ENCODE peak calls at places on chromosomes 5 and 9, in four cellular contexts. E is MM.1S, N is neural progenitor cell, K is GM23338. B is an unnamed sample. For H3K4me1 and H3F3A, the result is how much of the 10 kb centered on the place peaks cover.

GRCh38 chr5:76729373-76730290 is 13.7 kb downstream of the F2R start:
- DNase-seq in E (no peak), N (no peak), K (no peak), B (no peak)

GRCh38 chr9:20512106-20512505 is 110.2 kb downstream of the MLLT3 start:
- DNase-seq in K (no peak), N (no peak), E (no peak), B (peak)

GRCh38 chr5:142981886-142982820 is 212.0 kb downstream of the ARHGAP26 start:
- DNase-seq in E (no peak), N (peak), K (peak), B (peak)

GRCh38 chr5:43313854-43314457 is 744 bp upstream of the HMGCS1 start:
- DNase-seq in K (peak), N (peak), E (peak), B (peak)

GRCh38 chr9:84271004-84271886 is 69.3 kb downstream of the SLC28A3 start:
- DNase-seq in K (peak), E (no peak), N (peak), B (peak)

GRCh38 chr5:372911-373709 is 51.6 kb downstream of the AHRR start:
- DNase-seq in E (no peak), N (no peak), K (peak), B (no peak)

GRCh38 chr5:98637607-98638006 is 135.9 kb upstream of the RGMB start:
- DNase-seq in N (no peak), K (no peak), E (no peak), B (no peak)

GRCh38 chr5:146426853-146427618 is 20.1 kb upstream of the TCERG1 start:
- DNase-seq in K (peak), E (peak), N (peak), B (peak)

GRCh38 chr5:118327389-118327788 is 661.0 kb downstream of the DTWD2 start:
- DNase-seq in E (no peak), K (no peak), N (no peak), B (no peak)

GRCh38 chr5:149932445-149933350 is 11.9 kb downstream of the PDE6A start:
- DNase-seq in E (no peak), K (peak), N (peak), B (peak)

GRCh38 chr9:126860757-126861466 is 473 bp downstream of the ZBTB34 start:
- DNase-seq in E (peak), K (peak), N (no peak), B (peak)

GRCh38 chr5:11854926-11855325 is 49.3 kb downstream of the CTNND2 start:
- DNase-seq in K (no peak), E (no peak), N (peak), B (no peak)

GRCh38 chr9:130263601-130264413 is 1.8 kb upstream of the HMCN2 start:
- DNase-seq in K (no peak), N (no peak), E (no peak), B (peak)

GRCh38 chr5:76084496-76085285 is 1.5 kb downstream of the SV2C start:
- DNase-seq in N (peak), K (peak), E (peak), B (peak)

GRCh38 chr5:80035839-80036238 is 691 bp downstream of the THBS4 start:
- DNase-seq in K (peak), E (no peak), N (peak), B (no peak)

GRCh38 chr5:176550275-176550831 is 1.2 kb downstream of the CDHR2 start:
- DNase-seq in N (no peak), K (no peak), E (peak), B (no peak)

GRCh38 chr9:128190516-128191405 is 611 bp downstream of the CIZ1 start:
- DNase-seq in N (peak), K (peak), E (no peak), B (peak)

GRCh38 chr9:3271581-3271980 is 254.2 kb downstream of the RFX3 start:
- DNase-seq in E (no peak), K (peak), N (peak), B (no peak)

GRCh38 chr9:38006981-38007380 is 62.0 kb downstream of the SHB start:
- DNase-seq in N (no peak), K (no peak), E (no peak), B (no peak)

GRCh38 chr5:161311965-161312364 is 234.6 kb downstream of the GABRB2 start:
- DNase-seq in N (no peak), K (no peak), E (no peak), B (no peak)

GRCh38 chr5:137296213-137296702 is 202.9 kb downstream of the SPOCK1 start:
- DNase-seq in N (peak), E (no peak), K (no peak), B (no peak)

GRCh38 chr9:102405218-102405867 is 589.8 kb upstream of the CYLC2 start:
- DNase-seq in N (no peak), E (no peak), K (no peak), B (no peak)

GRCh38 chr5:143033535-143034260 is 263.5 kb downstream of the ARHGAP26 start:
- DNase-seq in E (no peak), N (no peak), K (no peak), B (peak)

DNA sequence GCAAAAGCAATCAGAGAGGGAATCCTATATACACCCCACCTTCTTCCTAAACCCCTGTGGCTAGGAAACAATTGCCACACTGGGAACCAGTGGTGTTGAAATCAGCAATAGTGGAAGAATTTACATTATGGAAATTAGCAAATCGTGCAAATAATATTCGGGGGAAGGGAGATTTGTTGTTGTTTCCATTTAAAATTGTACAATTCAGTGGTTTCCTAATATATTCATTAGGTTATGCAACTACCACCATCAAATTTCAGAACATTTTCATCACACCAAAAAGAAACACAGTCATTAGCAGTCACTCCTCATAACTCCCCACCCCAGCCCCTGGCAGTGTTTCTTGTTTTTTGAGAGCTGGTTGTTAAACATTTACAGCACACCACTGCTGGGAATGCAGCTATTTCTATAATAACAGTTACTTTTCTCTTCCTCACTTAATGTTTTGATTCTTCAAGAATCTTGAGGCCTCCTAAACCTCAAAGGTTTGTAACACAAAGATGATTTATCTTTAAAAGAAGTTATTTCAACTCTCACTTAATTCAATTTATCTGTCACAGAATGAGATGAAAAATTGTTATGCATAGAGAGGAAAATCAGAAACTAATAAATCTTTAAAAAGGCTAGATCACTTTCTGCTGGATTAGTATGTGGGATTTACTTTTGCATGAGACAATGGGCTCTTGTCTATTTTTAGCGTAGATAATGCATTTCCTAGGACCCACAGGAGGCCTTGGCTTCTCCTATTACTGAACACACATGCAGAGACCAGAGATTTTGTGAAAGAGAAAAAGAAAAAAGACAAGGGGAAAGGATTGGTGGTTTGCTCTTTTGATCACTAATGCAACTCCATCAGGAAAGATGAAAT is 91.8 kb upstream of the DAPK1 start:
- DNase-seq in N (no peak), E (no peak), K (no peak), B (peak)
- H3K4me1 ChIP-seq in N (under half), E (under half), K (half or more), B (under half)

DNA sequence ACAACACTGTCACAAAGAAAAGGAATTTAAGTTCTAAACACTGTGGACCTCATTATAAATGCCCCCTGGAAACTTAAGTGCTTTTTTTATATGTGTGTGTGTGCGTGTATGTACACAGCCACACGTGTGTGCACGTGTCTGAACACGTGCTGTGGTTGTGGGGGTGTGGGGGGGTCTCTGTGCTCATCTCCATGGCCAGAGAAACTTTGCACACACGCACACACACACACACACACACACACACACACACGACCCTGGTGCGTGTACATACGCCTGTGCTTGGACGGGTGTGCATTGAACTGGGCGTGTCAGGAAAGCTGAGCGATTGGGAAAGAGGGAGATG is 27.9 kb downstream of the AMBP start:
- DNase-seq in N (no peak), K (no peak), E (no peak), B (no peak)
- TF ChIP-seq EZH2phosphoT487 in N (no peak), K (no peak), E (no peak), B (no peak)

GRCh38 chr5:139387611-139388197 is 2.0 kb downstream of the MZB1 start:
- DNase-seq in K (no peak), N (no peak), E (peak), B (no peak)
- H3F3A ChIP-seq in K (under half), N (under half), E (half or more), B (under half)

GRCh38 chr5:103433216-103433615 is 129.4 kb downstream of the NUDT12 start:
- DNase-seq in N (no peak), E (no peak), K (no peak), B (peak)

GRCh38 chr5:103427326-103427725 is 135.3 kb downstream of the NUDT12 start:
- DNase-seq in E (no peak), N (no peak), K (no peak), B (no peak)

GRCh38 chr5:103425686-103426454 is 136.7 kb downstream of the NUDT12 start:
- DNase-seq in N (no peak), E (no peak), K (no peak), B (peak)

GRCh38 chr5:103428411-103428871 is 134.1 kb downstream of the NUDT12 start:
- DNase-seq in N (no peak), K (no peak), E (peak), B (peak)

GRCh38 chr5:103428923-103429322 is 133.7 kb downstream of the NUDT12 start:
- DNase-seq in K (no peak), E (peak), N (no peak), B (no peak)
- H3K4me1 ChIP-seq in K (under half), E (under half), N (under half), B (half or more)

GRCh38 chr5:140690376-140690932 is 716 bp downstream of the HARS1 start:
- DNase-seq in N (no peak), E (no peak), K (no peak), B (peak)
- TF ChIP-seq EZH2phosphoT487 in N (no peak), E (no peak), K (no peak), B (no peak)

DNA sequence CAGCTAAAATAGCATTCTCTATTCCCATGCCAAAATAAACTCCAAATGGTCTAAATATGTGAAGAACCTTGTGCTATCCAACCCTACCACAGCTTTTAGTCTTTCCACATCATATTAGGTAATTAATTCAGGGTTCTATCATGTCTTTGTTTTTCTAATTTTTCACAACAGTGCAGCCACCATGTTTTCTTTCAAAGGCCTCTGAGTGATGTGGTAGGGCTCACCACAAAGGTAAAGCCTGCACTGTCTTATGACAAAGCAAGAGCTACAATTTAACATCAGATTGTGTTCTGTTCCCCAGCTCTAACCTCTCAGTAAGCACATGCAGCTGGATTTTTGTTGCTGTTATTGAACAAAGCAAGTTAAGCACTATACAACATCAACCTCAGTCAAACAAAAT is 52.4 kb downstream of the MEF2C start:
- DNase-seq in N (no peak), E (peak), K (no peak), B (no peak)
- H3F3A ChIP-seq in N (under half), E (half or more), K (under half), B (under half)

GRCh38 chr9:93326056-93326455 is 125.4 kb upstream of the FAM120A start:
- DNase-seq in E (no peak), N (no peak), K (no peak), B (peak)

GRCh38 chr9:93329632-93330286 is 121.7 kb upstream of the FAM120A start:
- DNase-seq in K (no peak), E (no peak), N (no peak), B (no peak)

GRCh38 chr9:93325307-93326035 is 126.0 kb upstream of the FAM120A start:
- DNase-seq in N (no peak), E (no peak), K (no peak), B (no peak)

GRCh38 chr9:93324191-93324834 is 127.2 kb upstream of the FAM120A start:
- DNase-seq in N (no peak), K (no peak), E (no peak), B (no peak)

GRCh38 chr9:93326654-93327053 is 124.8 kb upstream of the FAM120A start:
- DNase-seq in N (no peak), E (no peak), K (no peak), B (no peak)
- H3K4me1 ChIP-seq in N (under half), E (under half), K (under half), B (under half)

GRCh38 chr5:106076655-106077054 is 1594.1 kb downstream of the EFNA5 start:
- DNase-seq in E (no peak), K (no peak), N (no peak), B (no peak)

GRCh38 chr5:106085136-106085535 is 1585.6 kb downstream of the EFNA5 start:
- DNase-seq in K (peak), N (no peak), E (no peak), B (no peak)

GRCh38 chr5:106086352-106086751 is 1584.4 kb downstream of the EFNA5 start:
- DNase-seq in N (peak), E (no peak), K (peak), B (no peak)

GRCh38 chr5:106080540-106080939 is 1590.2 kb downstream of the EFNA5 start:
- DNase-seq in N (no peak), K (no peak), E (no peak), B (no peak)
- TF ChIP-seq EZH2phosphoT487 in N (no peak), K (no peak), E (no peak), B (no peak)

B was measured in GM23248.